ENCODE peak calls at places on chromosomes 6 and 20, in nine cellular contexts. X is ovary, I is HL-60, W is endodermal cell, V is LNCaP clone FGC, D is fibroblast of mammary gland, E is AG04450, Q is lower leg skin, G is AG04449. L is an unnamed sample.

GRCh38 chr6:97864366-97864765 is 581.4 kb upstream of the MMS22L start:
- DNase-seq in X (no peak), I (no peak), W (no peak), V (no peak), D (no peak), E (no peak), Q (no peak), G (no peak), L (no peak)

GRCh38 chr6:24910331-24910849 is 25.4 kb downstream of the RIPOR2 start:
- DNase-seq in X (peak; percentile 28), I (no peak), W (peak; percentile 64), V (no peak), D (no peak), E (no peak), Q (no peak), G (no peak), L (no peak)

GRCh38 chr6:112197636-112198035 is 56.7 kb downstream of the LAMA4 start:
- DNase-seq in X (no peak), I (no peak), W (no peak), V (no peak), D (no peak), E (no peak), Q (no peak), G (no peak), L (no peak)

GRCh38 chr6:154508573-154509375 is 1.7 kb downstream of the CNKSR3 start:
- DNase-seq in X (no peak), I (no peak), W (no peak), V (peak; percentile 85), D (peak; percentile 33), E (no peak), Q (no peak), G (no peak), L (no peak)

GRCh38 chr6:158437571-158437970 is 122.3 kb upstream of the TMEM181 start:
- DNase-seq in X (no peak), I (no peak), W (no peak), V (no peak), D (peak; percentile 44), E (no peak), Q (no peak), G (no peak), L (no peak)

GRCh38 chr6:133707456-133707855 is 181.5 kb upstream of the TCF21 start:
- DNase-seq in X (no peak), I (no peak), W (no peak), V (no peak), D (peak; percentile 96), E (peak; percentile 79), Q (no peak), G (peak; percentile 90), L (peak; percentile 84)

GRCh38 chr6:93036835-93037234 is 382.5 kb downstream of the EPHA7 start:
- DNase-seq in X (no peak), I (no peak), W (peak; percentile 55), V (peak; percentile 25), D (no peak), E (no peak), Q (no peak), G (no peak), L (no peak)

GRCh38 chr6:161486326-161486725 is 212.5 kb upstream of the AGPAT4 start:
- DNase-seq in X (no peak), I (no peak), W (peak; percentile 60), V (no peak), D (peak; percentile 78), E (no peak), Q (no peak), G (no peak), L (no peak)

GRCh38 chr6:42914546-42914945 is 1.3 kb upstream of the PTCRA start:
- DNase-seq in X (no peak), I (no peak), W (no peak), V (no peak), D (no peak), E (no peak), Q (no peak), G (no peak), L (no peak)

GRCh38 chr6:111536888-111537287 is 53.9 kb upstream of the REV3L start:
- DNase-seq in X (no peak), I (peak; percentile 25), W (no peak), V (no peak), D (no peak), E (no peak), Q (no peak), G (no peak), L (no peak)

GRCh38 chr6:89035252-89036106 is 45.1 kb upstream of the PNRC1 start:
- DNase-seq in X (peak; percentile 92), I (peak; percentile 54), W (no peak), V (no peak), D (peak; percentile 100), E (peak; percentile 86), Q (peak; percentile 94), G (peak; percentile 89), L (peak; percentile 59)

GRCh38 chr6:148509789-148510581 is 167.3 kb downstream of the SASH1 start:
- DNase-seq in X (no peak), I (peak; percentile 88), W (no peak), V (no peak), D (peak; percentile 99), E (peak; percentile 95), Q (peak; percentile 85), G (peak; percentile 95), L (peak; percentile 97)

GRCh38 chr20:62208805-62209755 is 11.0 kb downstream of the HRH3 start:
- DNase-seq in X (no peak), I (no peak), W (peak; percentile 83), V (no peak), D (peak; percentile 5), E (no peak), Q (no peak), G (no peak), L (no peak)

GRCh38 chr20:39291301-39291700 is 329.2 kb downstream of the DHX35 start:
- DNase-seq in X (no peak), I (no peak), W (no peak), V (no peak), D (peak; percentile 75), E (no peak), Q (peak; percentile 34), G (no peak), L (no peak)

GRCh38 chr6:66970373-66970772 is 1263.3 kb upstream of the EYS start:
- DNase-seq in X (no peak), I (no peak), W (no peak), V (no peak), D (no peak), E (no peak), Q (no peak), G (no peak), L (no peak)

GRCh38 chr6:33990061-33990541 is 155.8 kb downstream of the GRM4 start:
- DNase-seq in X (no peak), I (no peak), W (peak; percentile 58), V (no peak), D (no peak), E (no peak), Q (no peak), G (no peak), L (no peak)

GRCh38 chr6:72218125-72218524 is 331.8 kb downstream of the RIMS1 start:
- DNase-seq in X (no peak), I (no peak), W (peak; percentile 91), V (no peak), D (peak; percentile 11), E (no peak), Q (no peak), G (no peak), L (peak; percentile 5)

GRCh38 chr20:22998476-22998875 is 36.6 kb upstream of the SSTR4 start:
- DNase-seq in X (no peak), I (no peak), W (no peak), V (no peak), D (no peak), E (no peak), Q (no peak), G (no peak), L (no peak)

GRCh38 chr20:64062596-64063388 is at the start of gene TCEA2:
- DNase-seq in X (peak; percentile 97), I (no peak), W (peak; percentile 97), V (peak; percentile 83), D (peak; percentile 95), E (peak; percentile 78), Q (peak; percentile 97), G (peak; percentile 68), L (peak; percentile 83)
- TF ChIP-seq CTCF in X (no peak), I (no peak), W (no peak), V (no peak), D (no peak), E (no peak), Q (no peak), G (no peak), L (no peak)

GRCh38 chr6:152948150-152948768 is 34.6 kb downstream of the FBXO5 start:
- DNase-seq in X (no peak), I (no peak), W (no peak), V (peak; percentile 11), D (peak; percentile 64), E (peak; percentile 3), Q (no peak), G (no peak), L (peak; percentile 22)
- H3K4me3 ChIP-seq in X (no peak overlapping the region), I (no peak overlapping the region), W (no peak overlapping the region), V (no peak overlapping the region), D (no peak overlapping the region), E (no peak overlapping the region), Q (no peak overlapping the region), G (no peak overlapping the region), L (no peak overlapping the region)

DNA sequence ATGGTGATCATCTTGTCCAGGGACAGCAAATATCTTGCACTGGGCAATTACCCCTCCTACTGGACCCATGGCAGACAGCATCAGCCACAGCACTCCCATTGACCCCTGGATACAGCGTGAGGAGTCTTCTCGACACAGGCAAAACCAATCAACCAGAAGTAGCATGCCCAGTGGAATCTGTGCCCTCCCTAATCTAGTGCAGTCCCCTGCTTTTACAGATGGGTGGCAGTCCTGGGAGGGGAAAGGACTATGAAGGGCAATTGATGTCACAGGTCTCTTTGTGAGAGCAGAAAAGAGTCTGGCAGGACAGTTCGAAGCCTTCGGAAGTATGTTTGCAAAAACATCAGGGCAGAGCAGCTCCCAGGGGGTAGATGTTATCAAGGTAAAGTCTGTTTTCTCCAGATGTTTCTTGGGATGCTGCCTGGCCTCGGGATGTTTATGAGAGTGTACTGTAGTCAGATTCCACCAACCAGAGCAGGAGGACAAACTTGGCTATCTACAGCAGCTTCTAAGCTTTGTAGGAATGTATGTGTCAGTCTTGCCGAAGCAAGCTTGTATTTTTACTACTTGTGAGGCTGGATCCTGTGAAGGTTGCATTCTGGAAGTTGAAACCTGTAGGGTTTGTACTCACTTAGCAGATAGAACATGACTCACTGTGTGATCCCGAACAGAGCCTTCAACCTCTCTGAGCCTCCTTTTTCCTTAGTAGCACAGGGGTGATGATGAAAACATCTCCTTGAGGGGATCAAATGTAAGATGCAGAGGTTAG is 63.0 kb upstream of the MYL9 start:
- DNase-seq in X (no peak), I (no peak), W (no peak), V (no peak), D (no peak), E (no peak), Q (no peak), G (no peak), L (no peak)
- TF ChIP-seq CTCF in X (no peak), I (no peak), W (no peak), V (no peak), D (no peak), E (no peak), Q (no peak), G (no peak), L (no peak)

DNA sequence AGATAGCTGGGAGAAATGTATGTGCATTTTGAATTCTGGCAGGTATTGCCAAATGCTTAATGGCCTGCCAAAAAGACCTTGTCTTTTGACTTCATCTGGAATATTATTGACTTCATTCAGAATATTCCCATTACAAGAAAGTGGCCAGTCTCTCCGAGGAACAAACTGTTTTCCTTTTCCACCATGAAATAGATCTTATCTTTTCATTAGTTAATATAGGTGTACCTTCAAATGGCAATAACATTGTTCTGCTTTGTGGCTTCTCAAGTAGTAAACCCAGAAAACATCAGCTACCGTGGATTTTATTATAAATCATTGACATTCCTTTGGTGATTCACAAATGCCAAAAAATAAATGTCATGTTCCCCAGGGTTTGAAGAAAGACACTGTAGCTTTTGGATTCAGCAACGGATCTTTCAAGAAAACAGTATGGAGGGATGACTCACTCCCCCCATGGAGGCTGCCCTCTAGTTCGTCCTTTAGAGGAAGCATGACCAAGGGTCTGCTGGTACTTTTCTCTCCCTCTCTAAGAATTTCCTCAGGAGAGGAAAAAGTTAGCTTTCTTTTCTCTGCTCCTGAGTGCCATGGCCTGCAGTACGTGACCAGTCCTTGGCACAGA is 1.1 kb upstream of the RNF182 start:
- DNase-seq in X (no peak), I (no peak), W (no peak), V (peak; percentile 51), D (peak; percentile 72), E (no peak), Q (no peak), G (peak; percentile 19), L (no peak)
- H3K4me3 ChIP-seq in X (no peak overlapping the region), I (no peak overlapping the region), W (peak overlapping the region; percentile 82), V (peak overlapping the region; percentile 42), D (peak overlapping the region; percentile 50), E (peak overlapping the region; percentile 63), Q (no peak overlapping the region), G (peak overlapping the region; percentile 66), L (peak overlapping the region; percentile 39)